ENCODE peak calls at places on chromosomes 1 and 21, in five cellular contexts. F, K, J, B and L are unnamed samples.

GRCh38 chr1:211642870-211643269 is 32.6 kb downstream of the NEK2 start:
- DNase-seq in F (no peak), K (no peak), J (no peak), B (no peak), L (no peak)

GRCh38 chr21:19540287-19540686 is 1136.7 kb upstream of the TMPRSS15 start:
- DNase-seq in F (no peak), K (no peak), J (no peak), B (no peak), L (no peak)

GRCh38 chr1:233406339-233406960 is 78.9 kb downstream of the MAP3K21 start:
- DNase-seq in F (no peak), K (no peak), J (no peak), B (no peak), L (no peak)

GRCh38 chr1:25847929-25848328 is 11.3 kb downstream of the AUNIP start:
- DNase-seq in F (no peak), K (no peak), J (no peak), B (no peak), L (no peak)

GRCh38 chr1:202158810-202159533 is 1.4 kb downstream of the PTPN7 start:
- DNase-seq in F (peak), K (no peak), J (peak), B (no peak), L (no peak)

GRCh38 chr1:93607814-93608187 is 73.8 kb downstream of the BCAR3 start:
- DNase-seq in F (no peak), K (no peak), J (no peak), B (no peak), L (no peak)

GRCh38 chr1:202187040-202187671 is 6.4 kb upstream of the LGR6 start:
- DNase-seq in F (no peak), K (no peak), J (no peak), B (no peak), L (no peak)

GRCh38 chr1:183043872-183044859 is 20.9 kb downstream of the LAMC1 start:
- DNase-seq in F (no peak), K (no peak), J (no peak), B (no peak), L (no peak)

GRCh38 chr1:167775178-167775577 is 53.4 kb downstream of the MPZL1 start:
- DNase-seq in F (no peak), K (no peak), J (no peak), B (no peak), L (no peak)

GRCh38 chr1:211951856-211952255 is 83.5 kb downstream of the INTS7 start:
- DNase-seq in F (no peak), K (no peak), J (no peak), B (no peak), L (no peak)

GRCh38 chr1:179973198-179974114 is 18.8 kb downstream of the CEP350 start:
- DNase-seq in F (no peak), K (no peak), J (no peak), B (no peak), L (no peak)

GRCh38 chr1:5423109-5423508 is 569.1 kb downstream of the NPHP4 start:
- DNase-seq in F (peak), K (no peak), J (no peak), B (no peak), L (peak)

GRCh38 chr1:64182207-64182606 is 21.2 kb upstream of the UBE2U start:
- DNase-seq in F (no peak), K (no peak), J (no peak), B (no peak), L (no peak)

GRCh38 chr1:2379733-2380404 is 11.5 kb downstream of the MORN1 start:
- DNase-seq in F (no peak), K (peak), J (no peak), B (peak), L (no peak)

GRCh38 chr21:32472890-32473765 is 60.6 kb downstream of the EVA1C start:
- DNase-seq in F (no peak), K (no peak), J (no peak), B (no peak), L (no peak)

GRCh38 chr1:224668991-224669390 is 52.9 kb downstream of the CNIH3 start:
- DNase-seq in F (no peak), K (no peak), J (no peak), B (peak), L (no peak)

GRCh38 chr1:110150330-110151174 is at the start of gene SLC6A17:
- DNase-seq in F (no peak), K (no peak), J (peak), B (no peak), L (no peak)

GRCh38 chr21:45698493-45698947 is 55.0 kb downstream of the PCBP3 start:
- DNase-seq in F (no peak), K (peak), J (no peak), B (no peak), L (no peak)

GRCh38 chr1:156625436-156626078 is 6.3 kb downstream of the HAPLN2 start:
- DNase-seq in F (peak), K (no peak), J (peak), B (peak), L (peak)

GRCh38 chr1:53543130-53543770 is 84.1 kb downstream of the DMRTB1 start:
- DNase-seq in F (no peak), K (peak), J (no peak), B (peak), L (no peak)

GRCh38 chr1:19535214-19535613 is 49.9 kb upstream of the CAPZB start:
- DNase-seq in F (no peak), K (no peak), J (no peak), B (no peak), L (no peak)

GRCh38 chr1:228205526-228206436 is 2.1 kb upstream of the OBSCN start:
- DNase-seq in F (no peak), K (no peak), J (no peak), B (no peak), L (no peak)

GRCh38 chr1:54378157-54378883 is 27.9 kb downstream of the SSBP3 start:
- DNase-seq in F (peak), K (no peak), J (peak), B (no peak), L (no peak)

GRCh38 chr1:46606255-46606965 is 2.3 kb upstream of the MKNK1 start:
- DNase-seq in F (no peak), K (no peak), J (no peak), B (no peak), L (no peak)

GRCh38 chr1:239987103-239987745 is 104.5 kb upstream of the FMN2 start:
- DNase-seq in F (peak), K (no peak), J (peak), B (no peak), L (no peak)

GRCh38 chr21:45494851-45495680 is 47.2 kb downstream of the SLC19A1 start:
- DNase-seq in F (no peak), K (no peak), J (no peak), B (peak), L (no peak)

GRCh38 chr1:185073725-185074124 is 28.4 kb downstream of the RNF2 start:
- DNase-seq in F (no peak), K (no peak), J (no peak), B (no peak), L (no peak)

GRCh38 chr1:225950905-225951351 is 9.9 kb upstream of the LEFTY2 start:
- DNase-seq in F (no peak), K (no peak), J (peak), B (no peak), L (no peak)

GRCh38 chr1:118649406-118649805 is 338.7 kb downstream of the TBX15 start:
- DNase-seq in F (no peak), K (no peak), J (no peak), B (no peak), L (no peak)

GRCh38 chr1:60564196-60564595 is 490.6 kb upstream of the C1orf87 start:
- DNase-seq in F (no peak), K (no peak), J (no peak), B (no peak), L (no peak)

GRCh38 chr1:211639500-211640361 is 35.7 kb downstream of the NEK2 start:
- DNase-seq in F (no peak), K (no peak), J (no peak), B (no peak), L (no peak)

GRCh38 chr1:88133991-88134390 is 550.1 kb upstream of the PKN2 start:
- DNase-seq in F (no peak), K (no peak), J (no peak), B (no peak), L (no peak)

GRCh38 chr1:223419561-223419960 is 26.3 kb downstream of the CCDC185 start:
- DNase-seq in F (no peak), K (no peak), J (no peak), B (no peak), L (no peak)

GRCh38 chr1:156508205-156508954 is 7.8 kb upstream of the MEF2D start:
- DNase-seq in F (no peak), K (no peak), J (no peak), B (peak), L (peak)

GRCh38 chr1:224579526-224579925 is 36.6 kb upstream of the CNIH3 start:
- DNase-seq in F (no peak), K (no peak), J (no peak), B (no peak), L (no peak)

GRCh38 chr1:4650486-4650885 is 3.9 kb upstream of the AJAP1 start:
- DNase-seq in F (peak), K (peak), J (no peak), B (peak), L (no peak)

GRCh38 chr1:91608876-91609275 is 108.2 kb downstream of the CDC7 start:
- DNase-seq in F (no peak), K (no peak), J (no peak), B (no peak), L (no peak)

DNA sequence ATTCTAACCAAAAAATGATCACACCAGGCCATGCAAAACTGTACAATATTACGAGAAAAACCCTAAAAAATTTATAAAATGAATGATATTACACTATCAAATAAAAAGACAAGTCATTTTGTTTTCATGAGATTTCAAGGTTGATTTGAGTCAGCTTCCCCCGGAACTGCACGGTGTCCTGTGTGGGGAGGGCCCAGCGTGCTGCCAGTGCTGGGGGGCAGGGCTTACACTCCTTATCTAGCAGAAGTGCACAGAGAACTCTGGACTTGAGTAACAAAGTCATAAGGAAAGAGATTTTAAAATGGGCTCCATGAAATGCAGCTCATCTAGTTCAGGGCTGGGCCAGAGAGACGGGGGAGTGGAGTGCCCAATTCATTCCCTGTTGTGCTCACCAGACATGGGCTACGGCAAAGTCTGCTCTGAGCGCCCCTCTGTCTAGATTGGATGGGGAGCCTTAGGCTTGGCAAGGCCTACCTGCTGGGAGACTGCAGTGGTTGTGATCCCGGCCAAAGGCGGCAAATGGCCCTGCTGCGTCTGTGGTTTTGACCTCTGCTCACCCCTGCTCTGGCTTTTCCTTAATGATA is 50.1 kb downstream of the COQ8A start:
- DNase-seq in F (no peak), K (no peak), J (no peak), B (peak), L (no peak)
- H3K4me3 ChIP-seq in F (no peak), K (no peak), J (no peak), B (no peak), L (no peak)

GRCh38 chr1:55416164-55416842 is 201.1 kb upstream of the USP24 start:
- DNase-seq in F (no peak), K (no peak), J (no peak), B (no peak), L (no peak)
- H3K4me3 ChIP-seq in F (no peak), K (no peak), J (no peak), B (no peak), L (no peak)

DNA sequence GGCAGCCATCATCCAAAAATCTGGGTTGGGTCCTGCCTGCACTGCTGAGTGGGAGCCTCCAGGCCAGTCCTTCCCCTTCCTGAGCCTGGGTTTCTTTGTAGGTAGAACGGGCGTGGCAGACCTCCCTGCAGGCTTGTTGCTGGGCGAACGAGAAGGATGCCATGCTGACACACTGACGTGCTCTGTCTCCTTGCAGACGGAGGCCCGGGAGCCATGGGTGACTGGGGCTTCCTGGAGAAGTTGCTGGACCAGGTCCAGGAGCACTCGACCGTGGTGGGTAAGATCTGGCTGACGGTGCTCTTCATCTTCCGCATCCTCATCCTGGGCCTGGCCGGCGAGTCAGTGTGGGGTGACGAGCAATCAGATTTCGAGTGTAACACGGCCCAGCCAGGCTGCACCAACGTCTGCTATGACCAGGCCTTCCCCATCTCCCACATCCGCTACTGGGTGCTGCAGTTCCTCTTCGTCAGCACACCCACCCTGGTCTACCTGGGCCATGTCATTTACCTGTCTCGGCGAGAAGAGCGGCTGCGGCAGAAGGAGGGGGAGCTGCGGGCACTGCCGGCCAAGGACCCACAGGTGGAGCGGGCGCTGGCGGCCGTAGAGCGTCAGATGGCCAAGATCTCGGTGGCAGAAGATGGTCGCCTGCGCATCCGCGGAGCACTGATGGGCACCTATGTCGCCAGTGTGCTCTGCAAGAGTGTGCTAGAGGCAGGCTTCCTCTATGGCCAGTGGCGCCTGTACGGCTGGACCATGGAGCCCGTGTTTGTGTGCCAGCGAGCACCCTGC is 1.4 kb downstream of the GJA4 start:
- DNase-seq in F (no peak), K (no peak), J (no peak), B (no peak), L (no peak)
- H3K4me3 ChIP-seq in F (no peak), K (no peak), J (no peak), B (peak), L (no peak)

GRCh38 chr1:172400073-172400737 is 20.3 kb upstream of the C1orf105 start:
- DNase-seq in F (no peak), K (no peak), J (no peak), B (no peak), L (no peak)

GRCh38 chr1:172398193-172398592 is 22.3 kb upstream of the C1orf105 start:
- DNase-seq in F (no peak), K (no peak), J (no peak), B (no peak), L (no peak)

GRCh38 chr1:172397221-172397620 is 23.3 kb upstream of the C1orf105 start:
- DNase-seq in F (no peak), K (no peak), J (no peak), B (no peak), L (no peak)

GRCh38 chr1:172397633-172398032 is 22.9 kb upstream of the C1orf105 start:
- DNase-seq in F (no peak), K (no peak), J (no peak), B (no peak), L (no peak)

DNA sequence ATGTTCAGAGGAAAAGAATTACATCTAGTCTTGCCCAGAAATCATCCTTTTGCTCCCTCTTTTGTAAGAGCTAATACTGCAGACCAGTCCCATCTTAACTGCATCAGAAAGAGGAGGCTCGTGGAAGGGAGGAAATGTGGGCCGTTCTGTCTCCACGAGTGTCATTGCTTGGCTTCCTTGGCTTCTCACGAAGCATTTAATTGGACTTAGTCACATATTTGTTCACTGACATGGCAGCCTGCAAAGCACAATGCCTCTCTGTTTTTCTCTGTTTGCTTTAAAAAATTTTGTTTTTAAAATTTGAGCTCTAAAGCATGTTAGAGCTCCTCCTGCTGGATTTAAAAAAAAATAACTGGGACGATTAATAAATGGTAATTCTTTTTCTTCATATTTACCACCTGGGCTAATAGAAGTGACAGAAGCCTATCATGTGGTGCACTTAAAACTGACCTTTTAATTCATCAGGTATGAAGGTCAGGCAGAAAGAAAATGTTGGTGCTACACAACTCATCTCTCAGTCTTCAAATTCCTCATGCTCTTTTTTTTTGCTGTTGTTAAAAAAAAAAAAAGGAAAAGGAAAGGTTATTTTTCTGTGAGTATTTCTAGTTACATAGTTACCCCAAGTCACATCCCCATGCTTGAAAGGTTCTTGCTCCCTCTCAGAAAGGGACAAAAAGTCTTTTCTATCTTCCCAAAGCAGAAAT is 21.0 kb upstream of the C1orf105 start:
- DNase-seq in F (peak), K (no peak), J (peak), B (peak), L (no peak)
- H3K4me3 ChIP-seq in F (peak), K (no peak), J (no peak), B (peak), L (peak)

DNA sequence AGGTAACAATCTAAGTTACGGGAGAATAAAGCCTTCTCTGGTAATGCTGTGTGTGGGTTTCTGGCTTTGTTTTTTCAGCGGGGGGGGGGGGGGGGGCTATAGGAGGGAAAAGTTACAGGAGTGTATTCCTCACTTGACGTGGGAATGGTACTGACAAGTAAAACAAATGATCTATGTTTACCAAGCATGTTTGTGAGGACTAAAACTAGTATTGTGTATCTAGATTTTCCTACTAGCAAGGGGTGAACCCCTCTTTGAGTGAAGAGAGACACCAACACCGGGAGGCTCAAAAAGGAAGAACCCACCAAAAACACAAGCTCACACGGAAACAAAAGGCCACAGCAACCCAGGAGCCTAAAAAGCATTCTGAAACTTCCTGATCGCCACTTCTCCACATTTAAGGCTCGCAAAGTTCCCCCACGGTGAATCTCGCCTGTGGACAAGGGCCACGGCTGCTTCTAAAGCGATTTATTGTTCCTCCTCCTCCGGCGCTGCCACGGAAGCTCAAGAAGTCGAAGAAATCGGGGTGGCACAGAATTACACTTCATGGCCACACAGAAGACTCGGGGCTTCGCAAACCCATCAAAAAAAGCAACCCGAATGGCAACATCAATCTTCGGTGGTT is 720 bp downstream of the PUM1 start:
- DNase-seq in F (peak), K (no peak), J (no peak), B (no peak), L (no peak)
- H3K4me3 ChIP-seq in F (peak), K (peak), J (peak), B (peak), L (peak)

DNA sequence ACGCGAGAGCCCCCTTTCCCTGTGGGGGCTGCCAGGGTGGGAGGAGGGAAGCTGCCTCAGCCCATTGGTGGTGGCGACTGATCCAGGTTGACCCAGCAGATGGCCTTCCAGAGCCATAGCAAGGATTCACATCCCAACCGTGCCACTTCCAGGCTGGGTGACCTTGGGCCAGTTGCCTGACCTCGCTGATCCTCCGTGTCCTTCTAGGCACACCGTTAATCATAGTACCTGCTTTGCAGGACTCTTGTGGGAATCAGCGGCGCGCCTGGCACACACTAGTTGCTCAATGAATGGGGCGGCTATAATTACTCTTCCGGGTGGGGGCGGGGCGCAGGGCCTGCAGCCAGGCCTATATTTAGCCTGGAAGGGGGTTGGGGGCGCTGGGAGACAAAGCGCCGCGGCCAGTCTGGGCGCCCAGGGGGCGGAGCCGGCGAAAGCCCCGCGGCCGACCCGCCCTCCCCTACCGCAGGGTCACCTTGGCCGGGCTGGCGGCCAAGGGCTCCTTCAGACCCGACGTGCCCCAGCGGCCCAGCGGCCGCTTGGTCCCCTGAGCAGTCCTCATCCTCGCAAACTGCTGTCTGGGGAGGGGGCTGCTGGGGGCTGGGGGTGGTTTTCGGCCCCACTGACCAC is 5.1 kb downstream of the HSPB7 start:
- DNase-seq in F (peak), K (no peak), J (peak), B (peak), L (peak)
- H3K4me3 ChIP-seq in F (peak), K (peak), J (peak), B (peak), L (peak)